ENCODE peak calls at places on chromosomes 1 and 21, in ten cellular contexts. D is heart right ventricle; Z is ovary; F is IMR-90; K is SK-N-SH; P is endodermal cell; T is CD8-positive, alpha-beta T cell; W is BE2C; I is PC-3; H is tibial nerve. M is an unnamed sample.

GRCh38 chr1:201286445-201286844 is 3.1 kb downstream of the PKP1 start:
- DNase-seq in I (no peak), W (no peak), H (no peak), K (no peak), P (no peak), Z (no peak), D (no peak), T (no peak), F (no peak), M (no peak)

GRCh38 chr1:83960669-83961277 is 38.2 kb downstream of the TTLL7 start:
- DNase-seq in Z (no peak), W (no peak), H (no peak), D (no peak), K (no peak), T (no peak), I (no peak), F (no peak), P (no peak), M (no peak)

GRCh38 chr1:234775477-234776246 is 165.7 kb upstream of the IRF2BP2 start:
- DNase-seq in P (peak; percentile 26), I (no peak), F (no peak), D (no peak), H (no peak), T (no peak), K (no peak), W (no peak), Z (no peak), M (no peak)

GRCh38 chr1:247415423-247416361 is at the start of gene NLRP3:
- DNase-seq in D (peak; percentile 25), H (peak; percentile 21), T (peak; percentile 48), F (no peak), P (peak; percentile 62), I (peak; percentile 73), W (no peak), Z (no peak), K (no peak), M (peak; percentile 62)

GRCh38 chr1:210527091-210527490 is 198.4 kb downstream of the HHAT start:
- DNase-seq in P (no peak), K (no peak), I (no peak), Z (no peak), W (no peak), F (peak; percentile 16), H (no peak), D (no peak), T (no peak), M (no peak)

GRCh38 chr1:201946224-201946908 is at the start of gene LMOD1:
- DNase-seq in W (peak; percentile 81), K (peak; percentile 82), Z (peak; percentile 95), D (peak; percentile 85), H (peak; percentile 86), I (peak; percentile 64), F (peak; percentile 98), P (peak; percentile 97), T (no peak), M (peak; percentile 83)

GRCh38 chr1:228031276-228031995 is 24.6 kb downstream of the WNT3A start:
- DNase-seq in P (peak; percentile 35), W (no peak), H (no peak), F (no peak), K (no peak), Z (no peak), D (no peak), I (no peak), T (no peak), M (no peak)

GRCh38 chr1:91026777-91027176 is 4.9 kb upstream of the ZNF644 start:
- DNase-seq in H (no peak), D (no peak), Z (no peak), W (no peak), F (peak; percentile 29), K (peak; percentile 30), T (no peak), P (no peak), I (peak; percentile 70), M (no peak)

GRCh38 chr1:42739753-42740700 is at the start of gene CLDN19:
- DNase-seq in D (no peak), Z (no peak), K (peak; percentile 44), H (no peak), P (peak; percentile 96), F (no peak), I (no peak), T (no peak), W (no peak), M (no peak)

GRCh38 chr1:11520531-11521233 is 41.7 kb downstream of the DISP3 start:
- DNase-seq in P (no peak), K (no peak), D (no peak), I (no peak), Z (no peak), H (no peak), W (no peak), F (no peak), T (no peak), M (peak; percentile 54)

GRCh38 chr1:78743626-78744025 is 94.0 kb downstream of the IFI44 start:
- DNase-seq in W (no peak), H (no peak), T (no peak), D (no peak), F (peak; percentile 54), P (no peak), I (peak; percentile 51), K (no peak), Z (no peak), M (no peak)

GRCh38 chr1:12620142-12620865 is 2.3 kb upstream of the DHRS3 start:
- DNase-seq in P (no peak), D (no peak), I (peak; percentile 52), T (peak; percentile 25), K (no peak), Z (no peak), H (no peak), F (no peak), W (no peak), M (no peak)

GRCh38 chr1:55318111-55318817 is 103.1 kb upstream of the USP24 start:
- DNase-seq in P (peak; percentile 31), T (no peak), F (peak; percentile 69), I (no peak), Z (no peak), D (peak; percentile 54), H (no peak), K (no peak), W (no peak), M (no peak)

GRCh38 chr1:62040973-62041372 is 153.7 kb upstream of the L1TD1 start:
- DNase-seq in K (no peak), P (no peak), T (no peak), D (no peak), H (no peak), F (no peak), I (no peak), W (no peak), Z (no peak), M (no peak)

GRCh38 chr1:162847839-162848453 is 13.0 kb downstream of the CCDC190 start:
- DNase-seq in H (peak; percentile 90), W (peak; percentile 90), D (peak; percentile 77), T (peak; percentile 75), P (peak; percentile 92), K (peak; percentile 61), Z (peak; percentile 70), I (peak; percentile 90), F (peak; percentile 78), M (peak; percentile 69)

GRCh38 chr1:176073524-176074157 is 133.4 kb downstream of the COP1 start:
- DNase-seq in H (peak; percentile 65), F (peak; percentile 72), Z (no peak), D (peak; percentile 67), I (peak; percentile 71), K (peak; percentile 57), T (no peak), W (peak; percentile 68), P (peak; percentile 71), M (no peak)

GRCh38 chr1:161511018-161511755 is 5.9 kb downstream of the FCGR2A start:
- DNase-seq in H (no peak), K (no peak), W (peak; percentile 28), D (no peak), I (no peak), P (no peak), Z (no peak), F (no peak), T (no peak), M (peak; percentile 83)

GRCh38 chr1:153786038-153786790 is 11.0 kb downstream of the SLC27A3 start:
- DNase-seq in Z (no peak), D (no peak), T (no peak), W (no peak), F (no peak), K (no peak), I (no peak), P (no peak), H (no peak), M (no peak)
- H3K4me3 ChIP-seq in Z (no peak overlapping the region), D (no peak overlapping the region), T (no peak overlapping the region), W (no peak overlapping the region), F (no peak overlapping the region), K (no peak overlapping the region), I (no peak overlapping the region), P (no peak overlapping the region), H (no peak overlapping the region), M (no peak overlapping the region)

GRCh38 chr1:88029142-88029541 is 654.9 kb upstream of the PKN2 start:
- DNase-seq in D (no peak), Z (no peak), T (no peak), H (no peak), K (no peak), F (peak; percentile 2), W (no peak), P (peak; percentile 58), I (no peak), M (no peak)
- TF ChIP-seq CTCF in D (no peak), Z (no peak), T (no peak), H (no peak), K (no peak), F (no peak), W (no peak), P (peak; percentile 56), I (no peak), M (no peak)

GRCh38 chr21:39968010-39968409 is 100.8 kb downstream of the PCP4 start:
- DNase-seq in K (no peak), Z (no peak), W (no peak), D (no peak), F (no peak), P (peak; percentile 67), T (no peak), I (no peak), H (no peak), M (no peak)

GRCh38 chr21:39969691-39970364 is 102.6 kb downstream of the PCP4 start:
- DNase-seq in W (no peak), T (no peak), Z (no peak), I (no peak), F (no peak), H (no peak), P (no peak), K (no peak), D (no peak), M (no peak)

GRCh38 chr21:39972471-39972870 is 105.2 kb downstream of the PCP4 start:
- DNase-seq in F (no peak), P (peak; percentile 8), Z (no peak), W (no peak), H (no peak), T (no peak), I (no peak), K (no peak), D (no peak), M (no peak)

GRCh38 chr21:39972976-39973375 is 105.7 kb downstream of the PCP4 start:
- DNase-seq in P (peak; percentile 12), F (no peak), Z (no peak), D (no peak), W (no peak), T (no peak), K (no peak), H (no peak), I (no peak), M (no peak)

GRCh38 chr21:39971961-39972360 is 104.7 kb downstream of the PCP4 start:
- DNase-seq in Z (no peak), W (no peak), I (no peak), H (no peak), K (no peak), T (no peak), P (no peak), F (no peak), D (no peak), M (no peak)
- H3K9me3 ChIP-seq in Z (no peaks in the 10 kb centered on the region), W (peaks cover 4% of the 10 kb centered on the region), I (peaks cover 27% of the 10 kb centered on the region), H (peaks cover 7% of the 10 kb centered on the region), K (no peaks in the 10 kb centered on the region), T (no peaks in the 10 kb centered on the region), P (no peaks in the 10 kb centered on the region), F (peaks cover 34% of the 10 kb centered on the region), D (peaks cover 9% of the 10 kb centered on the region), M (no peaks in the 10 kb centered on the region)

GRCh38 chr1:178581351-178581951 is 68.5 kb downstream of the TEX35 start:
- DNase-seq in T (no peak), P (peak; percentile 91), I (no peak), H (no peak), K (no peak), W (no peak), D (no peak), Z (no peak), F (no peak), M (no peak)
- H3K4me3 ChIP-seq in T (no peak overlapping the region), P (no peak overlapping the region), I (no peak overlapping the region), H (no peak overlapping the region), K (no peak overlapping the region), W (no peak overlapping the region), D (no peak overlapping the region), Z (no peak overlapping the region), F (no peak overlapping the region), M (no peak overlapping the region)

M was measured in left lung.